ENCODE peak calls at places on chromosomes 3 and 15, in seven cellular contexts. One of them, this sample, is unnamed.

GRCh38 chr3:173825731-173826130 is 428.2 kb downstream of the NLGN1 start:
- DNase-seq in brain microvascular endothelial cell: no peak
- DNase-seq in fibroblast of lung: no peak
- DNase-seq in fibroblast of pulmonary artery: no peak
- DNase-seq in OCI-LY7: no peak
- DNase-seq in uterus: no peak
- DNase-seq in right lobe of liver: no peak
- DNase-seq in this sample: no peak

GRCh38 chr15:43779016-43779415 is 2.2 kb upstream of the ELL3 start:
- DNase-seq in brain microvascular endothelial cell: no peak
- DNase-seq in fibroblast of lung: no peak
- DNase-seq in fibroblast of pulmonary artery: no peak
- DNase-seq in OCI-LY7: no peak
- DNase-seq in uterus: no peak
- DNase-seq in right lobe of liver: no peak
- DNase-seq in this sample: no peak

GRCh38 chr3:138384971-138385370 is 36.6 kb downstream of the MRAS start:
- DNase-seq in brain microvascular endothelial cell: no peak
- DNase-seq in fibroblast of lung: no peak
- DNase-seq in fibroblast of pulmonary artery: no peak
- DNase-seq in OCI-LY7: no peak
- DNase-seq in uterus: no peak
- DNase-seq in right lobe of liver: no peak
- DNase-seq in this sample: no peak

GRCh38 chr15:89367485-89368451 is 33.1 kb upstream of the POLG start:
- DNase-seq in brain microvascular endothelial cell: no peak
- DNase-seq in fibroblast of lung: no peak
- DNase-seq in fibroblast of pulmonary artery: no peak
- DNase-seq in OCI-LY7: no peak
- DNase-seq in uterus: no peak
- DNase-seq in right lobe of liver: no peak
- DNase-seq in this sample: no peak

GRCh38 chr3:139803294-139803693 is 125.5 kb upstream of the NMNAT3 start:
- DNase-seq in brain microvascular endothelial cell: no peak
- DNase-seq in fibroblast of lung: no peak
- DNase-seq in fibroblast of pulmonary artery: no peak
- DNase-seq in OCI-LY7: no peak
- DNase-seq in uterus: no peak
- DNase-seq in right lobe of liver: no peak
- DNase-seq in this sample: no peak

GRCh38 chr15:47388299-47388698 is 329.0 kb upstream of the SEMA6D start:
- DNase-seq in brain microvascular endothelial cell: no peak
- DNase-seq in fibroblast of lung: no peak
- DNase-seq in fibroblast of pulmonary artery: no peak
- DNase-seq in OCI-LY7: no peak
- DNase-seq in uterus: no peak
- DNase-seq in right lobe of liver: no peak
- DNase-seq in this sample: no peak

GRCh38 chr3:162034368-162034767 is 537.8 kb downstream of the OTOL1 start:
- DNase-seq in brain microvascular endothelial cell: peak; percentile 58
- DNase-seq in fibroblast of lung: peak; percentile 44
- DNase-seq in fibroblast of pulmonary artery: peak; percentile 52
- DNase-seq in OCI-LY7: no peak
- DNase-seq in uterus: no peak
- DNase-seq in right lobe of liver: no peak
- DNase-seq in this sample: no peak

GRCh38 chr3:46865034-46865507 is 1.8 kb upstream of the MYL3 start:
- DNase-seq in brain microvascular endothelial cell: no peak
- DNase-seq in fibroblast of lung: peak; percentile 73
- DNase-seq in fibroblast of pulmonary artery: peak; percentile 74
- DNase-seq in OCI-LY7: no peak
- DNase-seq in uterus: peak; percentile 44
- DNase-seq in right lobe of liver: peak; percentile 23
- DNase-seq in this sample: no peak

GRCh38 chr15:76386926-76387325 is 50.4 kb downstream of the ISL2 start:
- DNase-seq in brain microvascular endothelial cell: no peak
- DNase-seq in fibroblast of lung: no peak
- DNase-seq in fibroblast of pulmonary artery: no peak
- DNase-seq in OCI-LY7: no peak
- DNase-seq in uterus: no peak
- DNase-seq in right lobe of liver: no peak
- DNase-seq in this sample: no peak

GRCh38 chr15:85706779-85707518 is 87.8 kb downstream of the KLHL25 start:
- DNase-seq in brain microvascular endothelial cell: peak; percentile 69
- DNase-seq in fibroblast of lung: peak; percentile 64
- DNase-seq in fibroblast of pulmonary artery: peak; percentile 97
- DNase-seq in OCI-LY7: peak; percentile 67
- DNase-seq in uterus: peak; percentile 65
- DNase-seq in right lobe of liver: no peak
- DNase-seq in this sample: peak; percentile 88

GRCh38 chr3:16801698-16802097 is 83.1 kb upstream of the PLCL2 start:
- DNase-seq in brain microvascular endothelial cell: no peak
- DNase-seq in fibroblast of lung: no peak
- DNase-seq in fibroblast of pulmonary artery: peak; percentile 33
- DNase-seq in OCI-LY7: peak; percentile 51
- DNase-seq in uterus: no peak
- DNase-seq in right lobe of liver: no peak
- DNase-seq in this sample: peak; percentile 24

GRCh38 chr3:56467801-56468183 is 475 bp downstream of the ERC2 start:
- DNase-seq in brain microvascular endothelial cell: no peak
- DNase-seq in fibroblast of lung: no peak
- DNase-seq in fibroblast of pulmonary artery: no peak
- DNase-seq in OCI-LY7: no peak
- DNase-seq in uterus: no peak
- DNase-seq in right lobe of liver: no peak
- DNase-seq in this sample: no peak

GRCh38 chr15:59249816-59250215 is 43.2 kb downstream of the LDHAL6B start:
- DNase-seq in brain microvascular endothelial cell: no peak
- DNase-seq in fibroblast of lung: no peak
- DNase-seq in fibroblast of pulmonary artery: no peak
- DNase-seq in OCI-LY7: no peak
- DNase-seq in uterus: no peak
- DNase-seq in right lobe of liver: no peak
- DNase-seq in this sample: peak; percentile 14

GRCh38 chr15:76177491-76178040 is 117.8 kb downstream of the TMEM266 start:
- DNase-seq in brain microvascular endothelial cell: peak; percentile 22
- DNase-seq in fibroblast of lung: peak; percentile 77
- DNase-seq in fibroblast of pulmonary artery: peak; percentile 24
- DNase-seq in OCI-LY7: no peak
- DNase-seq in uterus: no peak
- DNase-seq in right lobe of liver: no peak
- DNase-seq in this sample: no peak

GRCh38 chr3:59777559-59778178 is 727.8 kb upstream of the CFAP20DC start:
- DNase-seq in brain microvascular endothelial cell: no peak
- DNase-seq in fibroblast of lung: no peak
- DNase-seq in fibroblast of pulmonary artery: no peak
- DNase-seq in OCI-LY7: no peak
- DNase-seq in uterus: no peak
- DNase-seq in right lobe of liver: no peak
- DNase-seq in this sample: no peak

GRCh38 chr3:50608278-50608677 is 3.3 kb downstream of the CISH start:
- DNase-seq in brain microvascular endothelial cell: no peak
- DNase-seq in fibroblast of lung: no peak
- DNase-seq in fibroblast of pulmonary artery: no peak
- DNase-seq in OCI-LY7: no peak
- DNase-seq in uterus: no peak
- DNase-seq in right lobe of liver: no peak
- DNase-seq in this sample: no peak

GRCh38 chr3:59978979-59979378 is 929.2 kb upstream of the CFAP20DC start:
- DNase-seq in brain microvascular endothelial cell: no peak
- DNase-seq in fibroblast of lung: no peak
- DNase-seq in fibroblast of pulmonary artery: no peak
- DNase-seq in OCI-LY7: no peak
- DNase-seq in uterus: no peak
- DNase-seq in right lobe of liver: no peak
- DNase-seq in this sample: peak; percentile 77

GRCh38 chr15:52181938-52182780 is 9.0 kb downstream of the GNB5 start:
- DNase-seq in brain microvascular endothelial cell: no peak
- DNase-seq in fibroblast of lung: no peak
- DNase-seq in fibroblast of pulmonary artery: no peak
- DNase-seq in OCI-LY7: peak; percentile 66
- DNase-seq in uterus: no peak
- DNase-seq in right lobe of liver: no peak
- DNase-seq in this sample: no peak

GRCh38 chr15:52180851-52181450 is 10.2 kb downstream of the GNB5 start:
- DNase-seq in brain microvascular endothelial cell: no peak
- DNase-seq in fibroblast of lung: no peak
- DNase-seq in fibroblast of pulmonary artery: no peak
- DNase-seq in OCI-LY7: peak; percentile 32
- DNase-seq in uterus: no peak
- DNase-seq in right lobe of liver: no peak
- DNase-seq in this sample: no peak

GRCh38 chr15:52185151-52185561 is 6.0 kb downstream of the GNB5 start:
- DNase-seq in brain microvascular endothelial cell: no peak
- DNase-seq in fibroblast of lung: no peak
- DNase-seq in fibroblast of pulmonary artery: no peak
- DNase-seq in OCI-LY7: no peak
- DNase-seq in uterus: no peak
- DNase-seq in right lobe of liver: no peak
- DNase-seq in this sample: no peak

GRCh38 chr15:52184721-52185120 is 6.5 kb downstream of the GNB5 start:
- DNase-seq in brain microvascular endothelial cell: no peak
- DNase-seq in fibroblast of lung: no peak
- DNase-seq in fibroblast of pulmonary artery: no peak
- DNase-seq in OCI-LY7: no peak
- DNase-seq in uterus: no peak
- DNase-seq in right lobe of liver: no peak
- DNase-seq in this sample: no peak

DNA sequence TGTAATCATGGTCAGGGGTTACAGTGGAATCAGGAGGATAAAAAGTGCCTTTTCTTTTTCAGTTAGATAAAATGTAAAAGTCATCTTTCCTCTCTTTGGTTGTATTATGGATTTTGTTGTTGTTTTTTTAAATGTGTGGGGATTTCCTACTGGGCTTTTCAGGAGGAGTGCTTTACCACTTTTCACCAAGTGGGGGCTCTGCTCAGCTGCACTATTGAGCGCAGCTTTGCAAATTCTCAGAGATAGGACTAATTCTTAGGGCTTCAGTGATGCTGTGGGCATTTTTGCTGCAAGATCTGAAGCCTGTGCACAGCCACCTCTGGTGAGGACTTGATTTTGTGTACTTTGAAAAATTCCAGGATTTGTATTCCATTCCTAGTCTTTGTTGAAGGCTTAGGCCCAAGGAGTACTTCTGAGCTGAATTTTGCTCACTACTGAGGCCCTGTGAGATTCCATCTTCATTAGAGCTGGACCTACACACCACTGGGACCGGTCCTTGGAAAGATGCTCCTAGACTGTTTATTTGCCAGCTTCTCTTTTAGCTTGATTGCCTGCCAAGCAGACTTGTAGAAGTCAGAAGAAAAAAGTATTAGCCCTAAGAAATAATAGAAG is 7.5 kb downstream of the GNB5 start:
- DNase-seq in brain microvascular endothelial cell: peak; percentile 40
- DNase-seq in fibroblast of lung: peak; percentile 50
- DNase-seq in fibroblast of pulmonary artery: peak; percentile 56
- DNase-seq in OCI-LY7: peak; percentile 75
- DNase-seq in uterus: no peak
- DNase-seq in right lobe of liver: no peak
- DNase-seq in this sample: peak; percentile 51
- TF ChIP-seq CTCF in brain microvascular endothelial cell: peak; percentile 80
- TF ChIP-seq CTCF in fibroblast of lung: peak; percentile 68
- TF ChIP-seq CTCF in fibroblast of pulmonary artery: peak; percentile 73
- TF ChIP-seq CTCF in OCI-LY7: peak; percentile 97
- TF ChIP-seq CTCF in uterus: peak; percentile 41
- TF ChIP-seq CTCF in right lobe of liver: peak; percentile 62
- TF ChIP-seq CTCF in this sample: peak; percentile 62

DNA sequence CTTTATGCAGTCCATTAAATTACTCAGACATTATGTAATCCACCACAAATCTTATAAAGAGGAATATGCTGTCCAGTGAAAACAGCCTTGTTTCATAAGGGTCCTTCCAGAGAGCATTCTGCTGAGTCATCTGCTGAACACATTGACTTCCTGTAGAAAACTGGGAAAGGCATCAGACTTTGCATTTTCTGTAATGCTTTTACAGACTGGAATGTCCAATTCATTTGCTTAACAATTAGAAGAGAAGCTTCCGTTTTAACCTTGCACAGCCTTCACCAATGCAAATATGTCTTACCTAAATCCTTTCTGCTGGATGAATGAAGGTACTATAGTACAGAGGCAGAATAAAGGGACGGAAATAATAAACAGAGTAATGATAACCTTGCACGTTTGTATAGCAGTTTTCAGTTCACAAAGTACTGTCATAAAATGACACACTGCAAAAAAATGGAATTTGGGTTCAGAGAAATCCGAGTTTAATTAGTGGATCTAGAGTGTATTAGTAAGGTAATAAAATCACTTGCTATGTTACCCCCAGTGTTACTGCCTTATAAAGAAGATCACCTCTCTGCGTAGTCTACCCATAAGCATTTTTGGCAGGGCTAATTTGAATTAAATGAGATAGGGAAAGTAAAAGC is 301.5 kb downstream of the PYDC2 start:
- DNase-seq in brain microvascular endothelial cell: no peak
- DNase-seq in fibroblast of lung: peak; percentile 56
- DNase-seq in fibroblast of pulmonary artery: peak; percentile 85
- DNase-seq in OCI-LY7: no peak
- DNase-seq in uterus: no peak
- DNase-seq in right lobe of liver: no peak
- DNase-seq in this sample: no peak
- H3K4me3 ChIP-seq in brain microvascular endothelial cell: no peak overlapping the region
- H3K4me3 ChIP-seq in fibroblast of lung: no peak overlapping the region
- H3K4me3 ChIP-seq in fibroblast of pulmonary artery: no peak overlapping the region
- H3K4me3 ChIP-seq in OCI-LY7: no peak overlapping the region
- H3K4me3 ChIP-seq in uterus: no peak overlapping the region
- H3K4me3 ChIP-seq in right lobe of liver: no peak overlapping the region
- H3K4me3 ChIP-seq in this sample: no peak overlapping the region

DNA sequence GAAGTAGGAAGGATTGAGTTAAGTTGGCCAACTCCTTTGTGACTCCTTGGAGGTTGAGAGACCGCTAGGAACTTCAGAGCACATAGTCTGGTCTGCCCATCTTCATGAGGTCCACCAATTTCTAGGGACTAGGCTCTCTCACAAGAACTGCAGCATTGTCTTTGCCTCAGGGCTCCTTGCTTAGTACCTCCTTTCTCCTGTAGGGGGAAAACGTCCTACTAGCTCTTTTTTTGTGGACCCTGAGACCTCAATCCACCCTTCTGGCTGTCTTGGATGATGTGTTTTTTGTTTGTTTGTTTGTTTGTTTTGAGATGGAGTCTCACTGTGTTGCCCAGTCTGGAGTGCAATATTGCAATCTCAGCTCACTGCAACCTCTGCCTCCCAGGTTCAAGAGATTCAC is 21.6 kb downstream of the REC114 start:
- DNase-seq in brain microvascular endothelial cell: no peak
- DNase-seq in fibroblast of lung: no peak
- DNase-seq in fibroblast of pulmonary artery: no peak
- DNase-seq in OCI-LY7: no peak
- DNase-seq in uterus: no peak
- DNase-seq in right lobe of liver: no peak
- DNase-seq in this sample: peak; percentile 2
- TF ChIP-seq CTCF in brain microvascular endothelial cell: peak; percentile 41
- TF ChIP-seq CTCF in fibroblast of lung: no peak
- TF ChIP-seq CTCF in fibroblast of pulmonary artery: peak; percentile 15
- TF ChIP-seq CTCF in OCI-LY7: peak; percentile 30
- TF ChIP-seq CTCF in uterus: no peak
- TF ChIP-seq CTCF in right lobe of liver: no peak
- TF ChIP-seq CTCF in this sample: peak; percentile 45

GRCh38 chr15:74869726-74870407 is 3.3 kb downstream of the SCAMP2 start:
- DNase-seq in brain microvascular endothelial cell: no peak
- DNase-seq in fibroblast of lung: peak; percentile 60
- DNase-seq in fibroblast of pulmonary artery: peak; percentile 65
- DNase-seq in OCI-LY7: peak; percentile 76
- DNase-seq in uterus: peak; percentile 36
- DNase-seq in right lobe of liver: peak; percentile 43
- DNase-seq in this sample: peak; percentile 96
- H3K4me3 ChIP-seq in brain microvascular endothelial cell: no peak overlapping the region
- H3K4me3 ChIP-seq in fibroblast of lung: peak overlapping the region; percentile 11
- H3K4me3 ChIP-seq in fibroblast of pulmonary artery: no peak overlapping the region
- H3K4me3 ChIP-seq in OCI-LY7: peak overlapping the region; percentile 38
- H3K4me3 ChIP-seq in uterus: no peak overlapping the region
- H3K4me3 ChIP-seq in right lobe of liver: no peak overlapping the region
- H3K4me3 ChIP-seq in this sample: peak overlapping the region; percentile 99

This sample was measured in GM12865.